ENCODE peak calls at places on chromosomes 1 and 21, in five cellular contexts. One of them, this sample, is unnamed.

GRCh38 chr1:29218223-29218622 is 12.5 kb downstream of the MECR start:
- DNase-seq in mesenchymal stem cell: no peak
- DNase-seq in H1: no peak
- DNase-seq in H9: no peak
- DNase-seq in neuronal stem cell: no peak
- DNase-seq in this sample: no peak

GRCh38 chr1:40774266-40774998 is 9.2 kb upstream of the KCNQ4 start:
- DNase-seq in H9: peak
- DNase-seq in mesenchymal stem cell: peak
- DNase-seq in H1: peak
- DNase-seq in neuronal stem cell: peak
- DNase-seq in this sample: peak

GRCh38 chr1:92480813-92481597 is 5.7 kb downstream of the GFI1 start:
- DNase-seq in neuronal stem cell: peak
- DNase-seq in H1: peak
- DNase-seq in H9: peak
- DNase-seq in mesenchymal stem cell: peak
- DNase-seq in this sample: no peak

GRCh38 chr1:25566730-25567341 is 23.4 kb downstream of the LDLRAP1 start:
- DNase-seq in neuronal stem cell: no peak
- DNase-seq in H9: peak
- DNase-seq in mesenchymal stem cell: peak
- DNase-seq in H1: no peak
- DNase-seq in this sample: peak

GRCh38 chr1:115679141-115679611 is 37.4 kb downstream of the VANGL1 start:
- DNase-seq in H1: no peak
- DNase-seq in neuronal stem cell: no peak
- DNase-seq in mesenchymal stem cell: peak
- DNase-seq in H9: no peak
- DNase-seq in this sample: peak

GRCh38 chr1:3640113-3640932 is 9.6 kb downstream of the WRAP73 start:
- DNase-seq in H1: no peak
- DNase-seq in mesenchymal stem cell: no peak
- DNase-seq in H9: no peak
- DNase-seq in neuronal stem cell: no peak
- DNase-seq in this sample: peak

GRCh38 chr1:81693316-81693715 is 107.4 kb upstream of the ADGRL2 start:
- DNase-seq in mesenchymal stem cell: no peak
- DNase-seq in H1: no peak
- DNase-seq in H9: no peak
- DNase-seq in neuronal stem cell: no peak
- DNase-seq in this sample: no peak

GRCh38 chr1:203669739-203670138 is 43.1 kb downstream of the ATP2B4 start:
- DNase-seq in neuronal stem cell: no peak
- DNase-seq in mesenchymal stem cell: peak
- DNase-seq in H9: no peak
- DNase-seq in H1: no peak
- DNase-seq in this sample: no peak

GRCh38 chr1:217076902-217077301 is 353.7 kb upstream of the ESRRG start:
- DNase-seq in H9: no peak
- DNase-seq in mesenchymal stem cell: peak
- DNase-seq in neuronal stem cell: no peak
- DNase-seq in H1: no peak
- DNase-seq in this sample: no peak

GRCh38 chr1:160373696-160374095 is 6.8 kb downstream of the NHLH1 start:
- DNase-seq in H1: no peak
- DNase-seq in mesenchymal stem cell: no peak
- DNase-seq in H9: no peak
- DNase-seq in neuronal stem cell: no peak
- DNase-seq in this sample: no peak

GRCh38 chr1:67675800-67676199 is 9.2 kb upstream of the GADD45A start:
- DNase-seq in H9: no peak
- DNase-seq in neuronal stem cell: no peak
- DNase-seq in mesenchymal stem cell: no peak
- DNase-seq in H1: no peak
- DNase-seq in this sample: no peak

GRCh38 chr1:185528084-185528656 is 206.0 kb upstream of the HMCN1 start:
- DNase-seq in H1: no peak
- DNase-seq in H9: no peak
- DNase-seq in mesenchymal stem cell: no peak
- DNase-seq in neuronal stem cell: no peak
- DNase-seq in this sample: no peak

GRCh38 chr1:117427297-117427696 is 60.0 kb downstream of the MAN1A2 start:
- DNase-seq in mesenchymal stem cell: peak
- DNase-seq in H1: no peak
- DNase-seq in H9: no peak
- DNase-seq in neuronal stem cell: no peak
- DNase-seq in this sample: no peak

GRCh38 chr1:103529746-103530145 is 4.2 kb downstream of the RNPC3 start:
- DNase-seq in H9: no peak
- DNase-seq in mesenchymal stem cell: no peak
- DNase-seq in neuronal stem cell: no peak
- DNase-seq in H1: no peak
- DNase-seq in this sample: no peak

DNA sequence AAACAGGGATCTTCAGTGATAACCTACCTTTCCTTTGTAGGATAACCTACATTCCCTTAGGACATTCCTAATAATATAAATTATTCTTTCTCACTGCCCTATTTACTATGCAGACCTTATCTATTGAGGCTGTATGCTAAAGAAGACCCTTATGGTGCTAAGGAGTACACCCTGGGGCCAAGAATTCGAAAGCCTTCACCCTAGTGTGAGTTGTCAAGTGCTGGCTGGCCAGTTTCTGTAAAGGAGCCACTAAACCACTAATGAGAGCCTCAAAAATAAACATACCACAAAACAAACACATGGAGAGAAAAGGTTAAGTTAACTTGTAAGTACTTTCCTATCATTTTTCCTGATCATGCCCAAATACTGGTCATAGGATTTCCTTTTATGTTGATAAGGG is 315.0 kb upstream of the CAMK1G start:
- DNase-seq in H1: no peak
- DNase-seq in neuronal stem cell: no peak
- DNase-seq in mesenchymal stem cell: no peak
- DNase-seq in H9: no peak
- DNase-seq in this sample: no peak
- H2BK12ac ChIP-seq in H1: no peak
- H2BK12ac ChIP-seq in neuronal stem cell: no peak
- H2BK12ac ChIP-seq in mesenchymal stem cell: no peak
- H2BK12ac ChIP-seq in H9: no peak
- H2BK12ac ChIP-seq in this sample: no peak

GRCh38 chr1:221449194-221449593 is 292.7 kb downstream of the DUSP10 start:
- DNase-seq in mesenchymal stem cell: no peak
- DNase-seq in H1: no peak
- DNase-seq in neuronal stem cell: no peak
- DNase-seq in H9: no peak
- DNase-seq in this sample: no peak
- H2BK12ac ChIP-seq in mesenchymal stem cell: no peak
- H2BK12ac ChIP-seq in H1: no peak
- H2BK12ac ChIP-seq in neuronal stem cell: no peak
- H2BK12ac ChIP-seq in H9: no peak
- H2BK12ac ChIP-seq in this sample: no peak

GRCh38 chr1:1626207-1627141 is 5.5 kb upstream of the MMP23B start:
- DNase-seq in H1: peak
- DNase-seq in mesenchymal stem cell: no peak
- DNase-seq in neuronal stem cell: no peak
- DNase-seq in H9: peak
- DNase-seq in this sample: no peak

GRCh38 chr1:1627261-1627841 is 4.6 kb upstream of the MMP23B start:
- DNase-seq in H1: peak
- DNase-seq in H9: peak
- DNase-seq in neuronal stem cell: no peak
- DNase-seq in mesenchymal stem cell: no peak
- DNase-seq in this sample: no peak

GRCh38 chr1:1624443-1625403 is 7.2 kb upstream of the MMP23B start:
- DNase-seq in mesenchymal stem cell: no peak
- DNase-seq in H9: no peak
- DNase-seq in neuronal stem cell: no peak
- DNase-seq in H1: peak
- DNase-seq in this sample: no peak

GRCh38 chr1:1625404-1625775 is 6.6 kb upstream of the MMP23B start:
- DNase-seq in H9: no peak
- DNase-seq in mesenchymal stem cell: no peak
- DNase-seq in neuronal stem cell: no peak
- DNase-seq in H1: no peak
- DNase-seq in this sample: no peak

DNA sequence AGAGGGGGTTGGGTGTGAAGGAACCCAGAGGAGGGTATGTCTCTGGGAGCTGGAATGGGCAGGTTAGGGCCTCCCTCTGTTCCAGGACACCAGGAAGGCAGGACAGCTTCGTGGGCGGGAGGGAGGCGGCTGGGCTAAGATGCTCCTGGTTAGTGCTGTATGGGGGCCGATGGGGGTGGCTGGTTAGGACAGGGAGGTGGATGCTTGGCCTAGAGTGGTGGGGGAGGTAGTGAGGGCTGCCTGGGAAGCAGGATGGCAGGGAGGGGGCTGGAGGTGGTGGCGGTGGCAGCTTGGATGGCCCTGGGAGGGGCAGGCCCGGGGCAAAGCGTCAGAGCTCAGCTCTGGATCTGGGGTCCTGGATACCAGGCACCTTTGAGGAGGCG is 6.2 kb upstream of the MMP23B start:
- DNase-seq in neuronal stem cell: no peak
- DNase-seq in H1: no peak
- DNase-seq in mesenchymal stem cell: no peak
- DNase-seq in H9: peak
- DNase-seq in this sample: no peak
- H2BK12ac ChIP-seq in neuronal stem cell: no peak
- H2BK12ac ChIP-seq in H1: no peak
- H2BK12ac ChIP-seq in mesenchymal stem cell: no peak
- H2BK12ac ChIP-seq in H9: no peak
- H2BK12ac ChIP-seq in this sample: no peak

GRCh38 chr21:26845750-26846035 is 484 bp upstream of the ADAMTS1 start:
- DNase-seq in mesenchymal stem cell: no peak
- DNase-seq in H9: no peak
- DNase-seq in H1: no peak
- DNase-seq in neuronal stem cell: no peak
- DNase-seq in this sample: no peak
- H2BK12ac ChIP-seq in mesenchymal stem cell: peak
- H2BK12ac ChIP-seq in H9: no peak
- H2BK12ac ChIP-seq in H1: peak
- H2BK12ac ChIP-seq in neuronal stem cell: no peak
- H2BK12ac ChIP-seq in this sample: peak

DNA sequence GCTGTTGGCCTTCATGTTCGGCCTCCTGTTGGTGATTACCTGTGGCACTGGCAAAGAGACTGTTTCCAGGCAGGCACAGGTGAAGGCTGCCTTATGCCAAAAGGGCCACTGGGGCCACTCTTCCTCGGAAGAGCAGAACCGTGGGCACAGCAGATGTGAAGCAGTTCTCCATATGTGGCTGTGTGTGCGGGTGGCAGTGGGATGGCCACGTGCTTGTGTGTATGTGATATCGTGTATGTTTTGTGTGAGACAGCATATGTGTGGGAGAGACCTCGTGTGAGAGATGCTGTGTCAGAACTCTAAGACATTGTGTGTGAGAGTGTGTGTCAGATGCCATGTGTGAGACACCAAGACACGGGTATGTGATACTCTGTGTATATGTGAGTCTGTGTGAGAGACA is 53.4 kb upstream of the KDM4A start:
- DNase-seq in H9: no peak
- DNase-seq in mesenchymal stem cell: no peak
- DNase-seq in H1: no peak
- DNase-seq in neuronal stem cell: no peak
- DNase-seq in this sample: no peak
- H2BK12ac ChIP-seq in H9: no peak
- H2BK12ac ChIP-seq in mesenchymal stem cell: no peak
- H2BK12ac ChIP-seq in H1: no peak
- H2BK12ac ChIP-seq in neuronal stem cell: no peak
- H2BK12ac ChIP-seq in this sample: no peak

GRCh38 chr1:20724364-20725188 is 6.8 kb upstream of the KIF17 start:
- DNase-seq in H1: no peak
- DNase-seq in mesenchymal stem cell: no peak
- DNase-seq in neuronal stem cell: no peak
- DNase-seq in H9: peak
- DNase-seq in this sample: no peak
- H2BK12ac ChIP-seq in H1: no peak
- H2BK12ac ChIP-seq in mesenchymal stem cell: no peak
- H2BK12ac ChIP-seq in neuronal stem cell: no peak
- H2BK12ac ChIP-seq in H9: no peak
- H2BK12ac ChIP-seq in this sample: no peak

GRCh38 chr1:165185161-165185889 is 171.2 kb downstream of the LMX1A start:
- DNase-seq in neuronal stem cell: no peak
- DNase-seq in H1: no peak
- DNase-seq in mesenchymal stem cell: no peak
- DNase-seq in H9: no peak
- DNase-seq in this sample: no peak

GRCh38 chr1:165187020-165187628 is 169.4 kb downstream of the LMX1A start:
- DNase-seq in neuronal stem cell: no peak
- DNase-seq in H1: no peak
- DNase-seq in mesenchymal stem cell: no peak
- DNase-seq in H9: no peak
- DNase-seq in this sample: no peak

GRCh38 chr1:165179306-165179705 is 177.2 kb downstream of the LMX1A start:
- DNase-seq in H9: no peak
- DNase-seq in H1: no peak
- DNase-seq in neuronal stem cell: no peak
- DNase-seq in mesenchymal stem cell: no peak
- DNase-seq in this sample: no peak

DNA sequence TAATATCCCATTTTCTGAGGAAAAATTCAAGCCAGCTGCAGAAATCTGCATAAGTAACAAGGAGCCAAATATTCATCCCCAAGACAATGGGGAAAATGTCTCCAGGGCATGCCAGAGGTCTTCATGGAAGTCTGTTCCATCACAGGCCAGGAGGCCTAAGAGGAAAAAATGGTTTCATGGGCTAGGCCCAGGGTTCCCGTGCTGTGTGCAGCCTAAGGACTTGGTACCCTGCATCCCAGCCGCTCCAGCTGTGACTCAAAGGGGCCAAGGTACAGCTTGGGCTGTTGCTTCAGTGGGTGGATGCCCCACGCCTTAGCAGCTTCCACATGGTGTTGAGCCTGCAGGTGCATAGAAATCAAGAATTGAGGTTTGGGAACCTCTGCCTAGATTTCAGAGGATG is 173.5 kb downstream of the LMX1A start:
- DNase-seq in neuronal stem cell: no peak
- DNase-seq in mesenchymal stem cell: no peak
- DNase-seq in H9: no peak
- DNase-seq in H1: no peak
- DNase-seq in this sample: no peak
- H2BK12ac ChIP-seq in neuronal stem cell: no peak
- H2BK12ac ChIP-seq in mesenchymal stem cell: no peak
- H2BK12ac ChIP-seq in H9: no peak
- H2BK12ac ChIP-seq in H1: no peak
- H2BK12ac ChIP-seq in this sample: no peak